ENCODE peak calls at places on chromosomes 12 and 14, in seven cellular contexts. A, F, H, G, S, X and M are unnamed samples.

GRCh38 chr12:128842579-128842978 is 10.7 kb upstream of the GLT1D1 start:
- DNase-seq in A (no peak), F (no peak), H (no peak), G (no peak), S (no peak), X (no peak), M (no peak)

GRCh38 chr12:45435945-45436710 is 220.2 kb downstream of the ANO6 start:
- DNase-seq in A (no peak), F (no peak), H (no peak), G (peak; percentile 44), S (no peak), X (peak; percentile 43), M (no peak)

GRCh38 chr12:41211466-41211865 is 23.3 kb downstream of the PDZRN4 start:
- DNase-seq in A (no peak), F (no peak), H (no peak), G (no peak), S (no peak), X (no peak), M (no peak)

GRCh38 chr12:59393506-59393905 is 202.3 kb upstream of the SLC16A7 start:
- DNase-seq in A (no peak), F (no peak), H (no peak), G (no peak), S (no peak), X (no peak), M (no peak)

GRCh38 chr12:51820721-51821422 is 27.6 kb downstream of the FIGNL2 start:
- DNase-seq in A (peak; percentile 60), F (peak; percentile 61), H (peak; percentile 86), G (peak; percentile 84), S (no peak), X (no peak), M (peak; percentile 51)

GRCh38 chr12:87085286-87085685 is 829.1 kb upstream of the MGAT4C start:
- DNase-seq in A (no peak), F (no peak), H (no peak), G (no peak), S (no peak), X (no peak), M (no peak)

GRCh38 chr12:43131304-43131703 is 420.7 kb downstream of the ADAMTS20 start:
- DNase-seq in A (no peak), F (no peak), H (no peak), G (peak; percentile 57), S (no peak), X (no peak), M (no peak)

GRCh38 chr14:66306101-66306500 is 180.1 kb upstream of the CCDC196 start:
- DNase-seq in A (no peak), F (no peak), H (no peak), G (no peak), S (no peak), X (no peak), M (no peak)

GRCh38 chr14:101781240-101782061 is 19.9 kb downstream of the PPP2R5C start:
- DNase-seq in A (no peak), F (no peak), H (peak; percentile 58), G (peak; percentile 25), S (no peak), X (no peak), M (no peak)

GRCh38 chr14:70893842-70894237 is 13.4 kb upstream of the PCNX1 start:
- DNase-seq in A (no peak), F (no peak), H (no peak), G (no peak), S (no peak), X (no peak), M (no peak)

GRCh38 chr12:41277019-41277770 is 89.1 kb downstream of the PDZRN4 start:
- DNase-seq in A (no peak), F (peak; percentile 18), H (no peak), G (peak; percentile 65), S (peak; percentile 19), X (peak; percentile 41), M (no peak)

GRCh38 chr14:59215353-59215752 is 26.9 kb downstream of the DAAM1 start:
- DNase-seq in A (peak; percentile 85), F (no peak), H (no peak), G (no peak), S (no peak), X (peak; percentile 22), M (peak; percentile 51)

GRCh38 chr12:107449891-107450290 is 235.7 kb upstream of the PWP1 start:
- DNase-seq in A (no peak), F (no peak), H (no peak), G (no peak), S (no peak), X (no peak), M (no peak)

GRCh38 chr12:106074706-106075392 is 63.9 kb downstream of the NUAK1 start:
- DNase-seq in A (no peak), F (no peak), H (no peak), G (no peak), S (no peak), X (peak; percentile 87), M (no peak)

GRCh38 chr12:79644274-79645234 is 46.2 kb downstream of the PAWR start:
- DNase-seq in A (no peak), F (no peak), H (no peak), G (no peak), S (no peak), X (no peak), M (no peak)

GRCh38 chr12:112815589-112816321 is 24.2 kb downstream of the RPH3A start:
- DNase-seq in A (no peak), F (no peak), H (peak; percentile 20), G (no peak), S (no peak), X (no peak), M (no peak)

GRCh38 chr12:108394196-108394595 is 55.1 kb upstream of the CMKLR1 start:
- DNase-seq in A (no peak), F (no peak), H (no peak), G (no peak), S (no peak), X (no peak), M (no peak)

GRCh38 chr14:29681308-29681707 is 246.3 kb downstream of the PRKD1 start:
- DNase-seq in A (no peak), F (no peak), H (no peak), G (no peak), S (no peak), X (peak; percentile 1), M (no peak)

GRCh38 chr12:25675808-25676207 is 122.7 kb upstream of the LMNTD1 start:
- DNase-seq in A (no peak), F (no peak), H (no peak), G (no peak), S (no peak), X (no peak), M (no peak)

GRCh38 chr12:57435288-57435687 is 704 bp downstream of the INHBC start:
- DNase-seq in A (no peak), F (no peak), H (no peak), G (no peak), S (no peak), X (no peak), M (no peak)

GRCh38 chr12:3661028-3661427 is 91.9 kb downstream of the CRACR2A start:
- DNase-seq in A (no peak), F (no peak), H (no peak), G (no peak), S (peak; percentile 36), X (no peak), M (no peak)

DNA sequence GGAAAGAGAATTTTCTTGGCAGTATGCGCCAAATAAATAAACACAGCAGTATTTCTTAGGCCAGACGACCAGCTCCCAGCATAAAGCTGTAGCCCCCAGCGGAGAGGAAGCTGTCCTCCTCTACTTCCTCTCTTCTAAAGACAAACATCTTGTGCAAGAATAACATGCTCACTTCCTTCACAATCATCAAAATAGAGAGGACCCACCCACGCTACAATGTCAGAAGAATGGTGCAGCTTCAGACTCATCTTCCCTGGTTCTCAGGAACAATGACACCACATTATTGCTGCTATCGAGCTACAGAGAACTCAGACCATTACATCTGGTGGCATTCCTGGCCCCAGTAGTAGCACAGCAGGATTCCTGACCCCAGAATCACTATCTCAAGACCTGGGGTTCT is 16.6 kb upstream of the VWF start:
- DNase-seq in A (no peak), F (no peak), H (no peak), G (no peak), S (no peak), X (peak; percentile 85), M (no peak)
- TF ChIP-seq POLR2AphosphoS5 in A (no peak), F (no peak), H (no peak), G (no peak), S (no peak), X (peak; percentile 92), M (peak; percentile 32)

DNA sequence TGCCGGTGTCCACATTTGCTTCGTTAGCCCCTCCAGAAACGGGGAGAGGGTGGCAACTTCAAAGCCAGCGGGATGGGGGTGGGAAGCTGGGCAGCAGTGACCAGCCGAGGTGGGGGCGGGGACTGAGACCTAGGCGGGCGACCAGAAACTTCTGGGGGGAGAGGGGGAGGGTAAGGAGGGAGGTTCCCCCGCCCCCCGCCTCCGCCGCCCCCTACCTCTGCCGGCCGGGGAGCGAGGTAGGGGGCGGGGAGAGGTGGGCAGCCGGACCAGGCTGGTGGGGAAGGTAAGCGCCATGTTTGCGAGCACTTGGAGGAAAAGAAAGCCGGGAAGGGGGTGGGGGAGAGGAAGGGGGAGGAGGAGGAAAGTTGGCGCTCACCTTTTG is 1.3 kb downstream of the SIX4 start:
- DNase-seq in A (no peak), F (peak; percentile 57), H (no peak), G (peak; percentile 77), S (no peak), X (peak; percentile 54), M (peak; percentile 7)
- H3K27ac ChIP-seq in A (peak overlapping the region; percentile 83), F (peak overlapping the region; percentile 81), H (peak overlapping the region; percentile 50), G (peak overlapping the region; percentile 93), S (peak overlapping the region; percentile 88), X (peak overlapping the region; percentile 57), M (peak overlapping the region; percentile 40)

DNA sequence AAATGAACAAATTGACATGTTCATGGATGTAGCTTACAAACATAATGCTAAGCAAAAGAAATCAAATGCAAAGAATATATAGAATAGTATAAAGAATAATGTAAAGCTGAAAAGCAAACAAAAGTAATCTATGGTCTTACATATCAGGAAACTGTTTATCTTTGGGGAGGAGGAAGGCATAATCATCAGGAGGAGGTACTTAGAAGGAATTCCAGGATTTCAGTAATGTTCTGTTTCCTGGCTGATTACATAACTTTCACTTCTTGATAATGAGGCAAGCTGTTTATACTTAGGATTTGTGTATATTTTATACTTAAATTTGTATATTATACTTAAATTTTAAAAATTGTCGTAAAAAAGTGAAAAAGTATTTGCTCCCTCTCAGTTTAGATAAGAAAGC is 6.7 kb upstream of the TMBIM4 start:
- DNase-seq in A (no peak), F (no peak), H (no peak), G (no peak), S (no peak), X (peak; percentile 75), M (no peak)
- H3K4me3 ChIP-seq in A (no peak overlapping the region), F (no peak overlapping the region), H (no peak overlapping the region), G (no peak overlapping the region), S (no peak overlapping the region), X (no peak overlapping the region), M (no peak overlapping the region)

DNA sequence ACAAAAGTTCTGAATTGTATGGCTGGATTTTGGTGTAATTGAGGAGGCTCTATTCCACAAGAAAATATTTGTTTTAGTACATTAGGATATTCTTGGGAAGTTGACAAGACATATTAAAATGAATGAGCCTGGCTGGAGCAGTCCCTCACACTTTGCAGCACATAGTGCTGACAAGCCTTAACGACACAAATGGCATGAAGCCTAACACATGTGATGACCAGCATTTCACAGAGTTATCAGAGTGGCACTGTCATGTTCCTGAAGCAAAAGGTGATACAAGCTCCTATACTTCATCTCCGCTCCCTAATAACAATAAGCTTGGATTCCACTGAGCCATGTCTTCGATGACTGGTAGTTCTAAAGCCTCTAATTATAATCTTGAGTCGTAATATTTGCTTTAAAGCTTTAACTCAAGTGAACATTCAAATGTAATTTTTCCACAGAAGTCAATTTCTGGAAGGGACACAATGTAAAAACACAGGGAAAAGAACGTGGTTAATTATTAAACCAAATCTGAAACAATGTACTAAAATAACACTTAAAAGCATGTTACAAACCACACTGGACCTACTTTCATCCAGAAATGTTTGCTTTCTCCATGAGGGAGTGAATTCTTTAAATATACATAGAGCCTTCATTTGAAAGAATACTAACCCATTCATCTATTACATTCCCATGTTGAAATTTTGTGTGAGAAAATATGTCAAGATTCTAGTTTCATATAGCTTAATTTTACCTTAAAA is 49.6 kb downstream of the GRIP1 start:
- DNase-seq in A (no peak), F (no peak), H (no peak), G (no peak), S (no peak), X (no peak), M (no peak)
- TF ChIP-seq POLR2AphosphoS5 in A (no peak), F (no peak), H (no peak), G (no peak), S (no peak), X (no peak), M (no peak)